ENCODE peak calls at places on chromosomes 6 and 20, in four cellular contexts. A is endothelial cell of umbilical vein, V is sigmoid colon, Q is ovary. O is an unnamed sample.

GRCh38 chr20:50532231-50532630 is 22.0 kb downstream of the PTPN1 start:
- DNase-seq in V (no peak), A (no peak), Q (no peak), O (no peak)

GRCh38 chr20:57714409-57715267 is 4.8 kb upstream of the PMEPA1 start:
- DNase-seq in A (no peak), Q (no peak), V (no peak), O (no peak)

GRCh38 chr6:16885411-16886160 is 124.3 kb upstream of the ATXN1 start:
- DNase-seq in V (no peak), Q (no peak), A (no peak), O (no peak)

GRCh38 chr6:44201638-44202303 is 15.0 kb upstream of the MYMX start:
- DNase-seq in A (no peak), Q (no peak), V (no peak), O (no peak)

GRCh38 chr6:45822269-45822812 is 193.3 kb downstream of the CLIC5 start:
- DNase-seq in V (no peak), A (no peak), Q (no peak), O (no peak)

GRCh38 chr6:157481865-157482249 is 100.9 kb downstream of the ZDHHC14 start:
- DNase-seq in Q (no peak), A (no peak), V (no peak), O (no peak)

GRCh38 chr6:33384581-33385020 is 7.0 kb upstream of the KIFC1 start:
- DNase-seq in V (no peak), Q (no peak), A (peak), O (no peak)

GRCh38 chr6:90368601-90369000 is 72.0 kb upstream of the BACH2 start:
- DNase-seq in A (no peak), Q (no peak), V (no peak), O (no peak)

GRCh38 chr6:66568271-66568670 is 861.2 kb upstream of the EYS start:
- DNase-seq in A (no peak), Q (no peak), V (no peak), O (no peak)

GRCh38 chr6:170063431-170063830 is 227.4 kb downstream of the DLL1 start:
- DNase-seq in A (no peak), Q (peak), V (peak), O (no peak)

GRCh38 chr20:8368680-8369079 is 236.6 kb downstream of the PLCB1 start:
- DNase-seq in A (no peak), Q (no peak), V (no peak), O (no peak)

GRCh38 chr6:47309326-47310130 is at the start of gene TNFRSF21:
- DNase-seq in A (peak), Q (peak), V (peak), O (peak)

GRCh38 chr20:61883867-61884393 is 181.8 kb downstream of the TAF4 start:
- DNase-seq in Q (no peak), A (no peak), V (no peak), O (no peak)

GRCh38 chr6:2848851-2849250 is 7.2 kb upstream of the SERPINB1 start:
- DNase-seq in A (no peak), V (no peak), Q (no peak), O (no peak)

GRCh38 chr20:36102809-36103596 is 51.5 kb upstream of the EPB41L1 start:
- DNase-seq in A (peak), V (no peak), Q (no peak), O (no peak)

GRCh38 chr6:30768634-30769087 is 24.3 kb upstream of the IER3 start:
- DNase-seq in Q (no peak), V (no peak), A (no peak), O (no peak)

GRCh38 chr6:122696079-122696478 is 83.4 kb upstream of the FABP7 start:
- DNase-seq in V (no peak), Q (no peak), A (peak), O (no peak)

GRCh38 chr6:14278436-14278835 is 160.9 kb downstream of the CD83 start:
- DNase-seq in V (no peak), A (no peak), Q (no peak), O (no peak)

GRCh38 chr6:162099685-162100084 is 627.9 kb downstream of the PRKN start:
- DNase-seq in Q (no peak), V (no peak), A (no peak), O (no peak)

GRCh38 chr20:57881466-57882405 is 171.9 kb upstream of the PMEPA1 start:
- DNase-seq in A (no peak), Q (no peak), V (peak), O (no peak)

GRCh38 chr6:109118955-109119354 is 23.6 kb downstream of the CEP57L1 start:
- DNase-seq in Q (no peak), A (peak), V (no peak), O (no peak)

GRCh38 chr6:145086197-145086596 is 649.1 kb downstream of the EPM2A start:
- DNase-seq in A (no peak), Q (no peak), V (no peak), O (peak)

GRCh38 chr6:10248378-10248843 is 166.5 kb downstream of the TFAP2A start:
- DNase-seq in V (no peak), A (no peak), Q (no peak), O (no peak)

GRCh38 chr6:35298625-35299140 is 1.1 kb downstream of the DEF6 start:
- DNase-seq in Q (no peak), V (peak), A (no peak), O (no peak)

GRCh38 chr20:11844691-11845090 is 73.0 kb upstream of the BTBD3 start:
- DNase-seq in A (no peak), V (no peak), Q (no peak), O (no peak)

GRCh38 chr20:38173237-38174156 is 8.4 kb upstream of the TGM2 start:
- DNase-seq in V (peak), A (peak), Q (no peak), O (peak)
- TF ChIP-seq POLR2A in V (no peak), A (no peak), Q (no peak), O (no peak)

GRCh38 chr6:22295145-22295544 is 1.7 kb downstream of the PRL start:
- DNase-seq in A (no peak), V (no peak), Q (no peak), O (no peak)
- H3K27ac ChIP-seq in A (no peak), V (no peak), Q (no peak), O (no peak)

GRCh38 chr6:149033454-149034241 is 283.9 kb upstream of the TAB2 start:
- DNase-seq in V (no peak), A (no peak), Q (no peak), O (no peak)

GRCh38 chr6:149032318-149032598 is 285.3 kb upstream of the TAB2 start:
- DNase-seq in A (no peak), Q (no peak), V (no peak), O (no peak)

GRCh38 chr6:149028767-149029405 is 282.1 kb downstream of the UST start:
- DNase-seq in V (peak), A (peak), Q (peak), O (peak)

GRCh38 chr6:149032599-149033405 is 284.7 kb upstream of the TAB2 start:
- DNase-seq in A (no peak), V (no peak), Q (peak), O (no peak)

DNA sequence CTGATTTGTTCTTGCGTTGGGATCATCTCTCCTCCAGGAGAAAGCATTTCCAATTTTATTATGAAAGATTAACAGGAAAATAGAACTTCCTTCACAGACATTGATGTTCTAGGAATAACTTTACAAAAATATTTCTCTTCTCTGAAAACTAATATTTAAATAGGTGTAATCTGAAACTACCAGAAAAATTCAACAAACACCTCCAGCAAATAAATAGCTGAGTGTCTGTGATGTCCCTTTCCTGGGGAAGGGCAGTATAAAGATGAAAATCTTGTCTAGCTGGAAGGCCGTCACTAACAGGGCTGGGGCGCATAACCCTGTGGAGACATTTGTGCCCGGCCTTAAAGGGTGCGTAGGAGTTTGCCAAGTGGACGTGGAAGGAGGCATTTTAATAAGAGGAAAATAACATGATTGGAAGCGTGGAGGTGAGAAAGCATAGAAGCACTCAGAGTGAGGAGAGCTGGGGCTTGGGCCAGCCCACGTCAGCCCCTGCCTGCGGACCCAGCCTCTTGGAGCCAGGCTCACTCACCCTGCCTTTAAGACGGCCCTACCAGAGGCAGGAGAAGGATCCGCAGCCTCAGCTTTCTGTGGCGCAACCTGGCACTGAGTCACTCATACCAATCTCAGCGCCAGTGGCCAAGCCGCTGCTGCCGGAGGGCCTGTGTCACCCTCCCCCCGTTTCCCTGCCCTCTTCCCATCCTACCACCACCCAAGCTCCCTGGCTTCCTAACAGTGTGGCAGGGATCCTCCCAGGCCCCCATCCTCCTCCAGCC is 284.9 kb downstream of the UST start:
- DNase-seq in A (no peak), Q (peak), V (no peak), O (no peak)
- H3K4me3 ChIP-seq in A (no peak), Q (no peak), V (no peak), O (no peak)

GRCh38 chr6:160519603-160520042 is 144.5 kb downstream of the LPA start:
- DNase-seq in Q (no peak), A (peak), V (no peak), O (no peak)

GRCh38 chr6:160519133-160519532 is 144.9 kb downstream of the LPA start:
- DNase-seq in V (no peak), Q (no peak), A (no peak), O (no peak)

GRCh38 chr6:160523223-160523622 is 140.9 kb downstream of the LPA start:
- DNase-seq in V (no peak), Q (no peak), A (no peak), O (no peak)

DNA sequence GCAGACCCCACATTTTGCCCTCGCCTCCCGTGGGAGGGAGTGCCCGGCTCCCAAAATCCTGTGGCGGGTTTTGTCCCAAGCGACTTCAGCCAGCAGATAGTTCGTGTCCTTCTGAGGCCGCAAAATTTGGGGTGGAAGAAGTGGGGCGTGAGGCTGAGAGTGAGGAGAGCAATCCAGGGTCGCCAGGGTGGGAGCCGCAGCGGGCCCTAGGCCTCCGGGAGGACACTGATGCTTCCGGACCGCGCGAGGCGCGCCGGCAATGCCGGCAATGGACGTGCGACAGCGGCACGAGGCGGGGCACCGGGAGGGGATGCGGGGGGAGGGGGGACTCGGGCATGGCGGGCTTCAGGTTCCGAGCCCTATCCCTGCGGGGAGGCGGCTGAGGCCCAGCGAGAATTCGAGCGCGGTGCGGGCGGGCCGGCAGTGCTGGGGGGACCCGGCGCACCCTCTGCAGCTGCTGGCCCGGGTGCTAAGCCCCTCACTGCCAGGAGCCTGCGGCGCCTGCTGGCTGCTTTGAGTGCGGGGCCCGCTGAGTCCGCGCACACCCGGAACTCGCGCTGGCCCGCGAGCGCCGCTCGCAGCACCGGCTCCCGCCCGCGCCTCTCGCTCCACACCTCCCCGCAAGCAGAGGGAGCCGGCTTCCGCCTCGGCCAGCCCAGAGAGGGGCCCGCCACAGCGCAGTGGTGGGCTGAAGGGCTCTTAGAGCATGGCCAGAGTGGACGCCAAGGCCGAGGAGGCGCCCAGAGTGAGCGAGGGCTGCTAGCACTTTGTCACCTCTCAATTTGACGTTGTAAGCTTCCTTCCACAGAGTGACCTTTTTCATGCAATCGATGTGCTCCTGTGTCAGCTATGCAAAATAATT is 143.8 kb downstream of the LPA start:
- DNase-seq in A (peak), V (peak), Q (peak), O (peak)
- TF ChIP-seq POLR2A in A (no peak), V (no peak), Q (no peak), O (no peak)

GRCh38 chr6:163813979-163814493 is 399.5 kb downstream of the QKI start:
- DNase-seq in A (no peak), Q (no peak), V (no peak), O (no peak)
- H3K27ac ChIP-seq in A (no peak), Q (no peak), V (no peak), O (no peak)

GRCh38 chr6:105302617-105303128 is 100.2 kb downstream of the PREP start:
- DNase-seq in A (no peak), V (no peak), Q (no peak), O (no peak)
- H3K4me3 ChIP-seq in A (no peak), V (no peak), Q (no peak), O (no peak)

DNA sequence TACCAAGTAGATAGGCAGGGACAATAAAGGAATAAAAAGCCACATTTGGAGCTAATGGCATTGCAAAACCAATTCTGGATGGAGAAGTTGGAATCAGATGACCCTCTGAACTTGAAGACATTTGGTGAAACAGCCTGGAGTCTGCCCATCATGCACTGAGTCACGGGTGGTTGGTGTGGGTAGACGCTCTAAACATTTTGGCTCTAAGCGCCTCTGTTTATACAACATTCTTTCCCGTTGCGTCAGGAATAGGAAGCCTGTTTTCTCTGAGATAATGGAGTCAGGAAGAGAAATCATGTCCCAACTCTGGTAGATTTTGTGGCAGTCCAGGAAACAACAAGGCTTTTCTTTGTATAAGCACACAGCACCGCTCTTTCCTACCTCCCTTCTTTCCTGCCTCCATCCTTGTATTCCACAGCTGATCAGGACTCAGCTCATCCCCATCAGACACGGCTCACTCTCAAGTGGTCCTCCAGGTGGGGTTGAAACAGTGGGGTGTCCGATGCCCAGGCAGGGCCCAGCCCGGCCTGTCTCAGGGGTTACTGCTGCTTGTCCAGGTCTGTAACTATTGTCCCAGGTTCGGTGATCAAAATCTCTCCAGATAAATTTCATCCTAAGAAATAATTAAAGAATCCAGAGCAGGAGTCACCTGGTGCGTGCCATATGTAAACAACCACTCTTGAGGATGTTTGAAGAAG is 12.1 kb upstream of the RAMACL start:
- DNase-seq in A (peak), Q (peak), V (peak), O (peak)
- TF ChIP-seq POLR2A in A (peak), Q (no peak), V (no peak), O (no peak)

GRCh38 chr6:73577605-73578160 is 56.9 kb upstream of the EEF1A1 start:
- DNase-seq in V (no peak), Q (no peak), A (no peak), O (no peak)
- H3K27ac ChIP-seq in V (no peak), Q (no peak), A (no peak), O (no peak)